ENCODE peak calls at places on chromosomes 6 and 20, in four cellular contexts. L is fibroblast of lung, Y is GM18507, Z is hypothalamus. S is an unnamed sample.

GRCh38 chr6:140208286-140208685 is 833.8 kb upstream of the CITED2 start:
- DNase-seq in L (no peak), Y (no peak), Z (no peak), S (no peak)

GRCh38 chr6:113526553-113526952 is 330.6 kb upstream of the MARCKS start:
- DNase-seq in L (no peak), Y (no peak), Z (no peak), S (no peak)

GRCh38 chr20:47659904-47660601 is 125.2 kb downstream of the SULF2 start:
- DNase-seq in L (no peak), Y (no peak), Z (no peak), S (no peak)

GRCh38 chr6:105179244-105180065 is at the start of gene POPDC3:
- DNase-seq in L (peak), Y (no peak), Z (peak), S (no peak)

GRCh38 chr6:136429264-136429663 is 121.0 kb downstream of the MAP7 start:
- DNase-seq in L (no peak), Y (no peak), Z (no peak), S (no peak)

GRCh38 chr20:61118429-61119224 is 133.4 kb upstream of the CDH4 start:
- DNase-seq in L (peak), Y (no peak), Z (no peak), S (no peak)

GRCh38 chr6:79373880-79374279 is 139.4 kb upstream of the HMGN3 start:
- DNase-seq in L (no peak), Y (no peak), Z (no peak), S (no peak)

GRCh38 chr6:150599199-150600002 is at the start of gene PLEKHG1:
- DNase-seq in L (peak), Y (peak), Z (peak), S (peak)

GRCh38 chr20:19973920-19974620 is 43.1 kb upstream of the NAA20 start:
- DNase-seq in L (peak), Y (no peak), Z (peak), S (no peak)

GRCh38 chr6:102798631-102799030 is 1405.1 kb downstream of the GRIK2 start:
- DNase-seq in L (no peak), Y (no peak), Z (no peak), S (no peak)

S was measured in central memory CD4-positive, alpha-beta T cell.